ENCODE peak calls at places on chromosome 16, in five cellular contexts. E is CD8-positive, alpha-beta memory T cell; B is NB4; V is T-helper 17 cell; R is nephron progenitor cell. M is an unnamed sample.

GRCh38 chr16:88454315-88455057 is 1.4 kb downstream of the ZFPM1 start:
- DNase-seq in E (peak), B (peak), V (no peak), R (peak), M (no peak)

GRCh38 chr16:12097523-12098428 is 121.2 kb downstream of the SNX29 start:
- DNase-seq in E (no peak), B (no peak), V (no peak), R (no peak), M (no peak)

GRCh38 chr16:68383858-68384257 is 64.5 kb downstream of the SMPD3 start:
- DNase-seq in E (peak), B (no peak), V (no peak), R (no peak), M (no peak)

GRCh38 chr16:30953511-30954124 is 3.9 kb upstream of the SETD1A start:
- DNase-seq in E (peak), B (peak), V (peak), R (peak), M (peak)

GRCh38 chr16:57807968-57808528 is 5.8 kb upstream of the KIFC3 start:
- DNase-seq in E (peak), B (peak), V (peak), R (peak), M (peak)

GRCh38 chr16:51271156-51271555 is 120.1 kb upstream of the SALL1 start:
- DNase-seq in E (no peak), B (no peak), V (no peak), R (no peak), M (no peak)

GRCh38 chr16:1923299-1924034 is 5.3 kb upstream of the HS3ST6 start:
- DNase-seq in E (no peak), B (no peak), V (no peak), R (peak), M (peak)

GRCh38 chr16:83040174-83040573 is 413.4 kb downstream of the CDH13 start:
- DNase-seq in E (no peak), B (peak), V (no peak), R (no peak), M (no peak)

GRCh38 chr16:50099957-50100648 is 34.3 kb downstream of the HEATR3 start:
- DNase-seq in E (no peak), B (no peak), V (no peak), R (no peak), M (no peak)

GRCh38 chr16:21101631-21102420 is 48.8 kb downstream of the DNAH3 start:
- DNase-seq in E (no peak), B (peak), V (no peak), R (peak), M (no peak)